ENCODE peak calls at places on chromosomes 3 and 15, in five cellular contexts. H is islet precursor cell, A is fibroblast of pulmonary artery, F is KBM-7, X is EL. K is an unnamed sample.

GRCh38 chr3:169529013-169529412 is 134.5 kb downstream of the MECOM start:
- DNase-seq in H (no peak), A (no peak), F (no peak), X (no peak), K (no peak)

GRCh38 chr3:123536153-123536895 is 48.5 kb downstream of the HACD2 start:
- DNase-seq in H (no peak), A (no peak), F (no peak), X (no peak), K (no peak)

GRCh38 chr3:126053949-126054569 is 29.9 kb downstream of the SLC41A3 start:
- DNase-seq in H (no peak), A (no peak), F (no peak), X (no peak), K (no peak)

GRCh38 chr3:53602866-53603265 is 108.5 kb downstream of the CACNA1D start:
- DNase-seq in H (no peak), A (no peak), F (no peak), X (no peak), K (no peak)

GRCh38 chr3:183697123-183697609 is 431 bp upstream of the YEATS2 start:
- DNase-seq in H (no peak), A (no peak), F (no peak), X (no peak), K (no peak)

GRCh38 chr3:150697646-150698045 is 6.1 kb downstream of the ERICH6 start:
- DNase-seq in H (no peak), A (no peak), F (no peak), X (peak), K (peak)

GRCh38 chr15:95693917-95694316 is 636.6 kb upstream of the NR2F2 start:
- DNase-seq in H (no peak), A (peak), F (no peak), X (no peak), K (no peak)

GRCh38 chr3:36480916-36481648 is 100.8 kb downstream of the STAC start:
- DNase-seq in H (no peak), A (peak), F (no peak), X (peak), K (peak)

GRCh38 chr3:76362643-76363042 is 577.3 kb upstream of the ZNF717 start:
- DNase-seq in H (no peak), A (no peak), F (no peak), X (no peak), K (no peak)

GRCh38 chr3:54871867-54872266 is 56.0 kb downstream of the LRTM1 start:
- DNase-seq in H (no peak), A (no peak), F (no peak), X (no peak), K (no peak)

GRCh38 chr3:46411271-46411670 is 4.2 kb downstream of the CCRL2 start:
- DNase-seq in H (no peak), A (no peak), F (no peak), X (no peak), K (no peak)

GRCh38 chr15:34049096-34049495 is 10.1 kb upstream of the AVEN start:
- DNase-seq in H (peak), A (peak), F (no peak), X (peak), K (peak)

GRCh38 chr15:76642671-76643070 is 262.5 kb downstream of the SCAPER start:
- DNase-seq in H (no peak), A (peak), F (peak), X (no peak), K (no peak)

GRCh38 chr3:140827894-140828293 is 113.7 kb upstream of the SLC25A36 start:
- DNase-seq in H (no peak), A (no peak), F (no peak), X (no peak), K (no peak)

GRCh38 chr15:47688573-47689086 is 28.7 kb upstream of the SEMA6D start:
- DNase-seq in H (no peak), A (peak), F (no peak), X (peak), K (peak)

GRCh38 chr15:63371297-63371918 is 10.2 kb downstream of the CA12 start:
- DNase-seq in H (no peak), A (peak), F (no peak), X (peak), K (peak)

GRCh38 chr3:177126015-177126773 is 71.1 kb downstream of the TBL1XR1 start:
- DNase-seq in H (no peak), A (peak), F (no peak), X (peak), K (peak)

GRCh38 chr3:23519548-23520208 is 286.1 kb upstream of the UBE2E1 start:
- DNase-seq in H (no peak), A (no peak), F (no peak), X (no peak), K (no peak)

GRCh38 chr15:86879250-86880229 is 799.9 kb downstream of the AGBL1 start:
- DNase-seq in H (no peak), A (no peak), F (no peak), X (no peak), K (no peak)

GRCh38 chr15:41485226-41485625 is 8.4 kb upstream of the ITPKA start:
- DNase-seq in H (no peak), A (no peak), F (no peak), X (no peak), K (no peak)

GRCh38 chr3:69439683-69440270 is 53.9 kb upstream of the FRMD4B start:
- DNase-seq in H (no peak), A (peak), F (peak), X (peak), K (no peak)

GRCh38 chr3:149448331-149448831 is 26.1 kb upstream of the TM4SF4 start:
- DNase-seq in H (no peak), A (peak), F (peak), X (peak), K (peak)